ENCODE peak calls at places on chromosomes 16 and 17, in nine cellular contexts. One of them, this sample, is unnamed.

GRCh38 chr17:37483311-37484039 is 6.2 kb upstream of the DUSP14 start:
- DNase-seq in mammary epithelial cell: no peak
- DNase-seq in ovary: peak
- DNase-seq in IMR-90: peak
- DNase-seq in HCT116: no peak
- DNase-seq in ascending aorta: no peak
- DNase-seq in lung: no peak
- DNase-seq in colonic mucosa: no peak
- DNase-seq in choroid plexus epithelial cell: peak
- DNase-seq in this sample: no peak

GRCh38 chr16:14362774-14363371 is 267.2 kb downstream of the PARN start:
- DNase-seq in mammary epithelial cell: peak
- DNase-seq in ovary: no peak
- DNase-seq in IMR-90: peak
- DNase-seq in HCT116: no peak
- DNase-seq in ascending aorta: no peak
- DNase-seq in lung: no peak
- DNase-seq in colonic mucosa: no peak
- DNase-seq in choroid plexus epithelial cell: peak
- DNase-seq in this sample: no peak

GRCh38 chr16:12735805-12736204 is 67.9 kb downstream of the CPPED1 start:
- DNase-seq in mammary epithelial cell: no peak
- DNase-seq in ovary: no peak
- DNase-seq in IMR-90: no peak
- DNase-seq in HCT116: no peak
- DNase-seq in ascending aorta: no peak
- DNase-seq in lung: no peak
- DNase-seq in colonic mucosa: no peak
- DNase-seq in choroid plexus epithelial cell: no peak
- DNase-seq in this sample: no peak

GRCh38 chr16:68908000-68908313 is 64.6 kb downstream of the TANGO6 start:
- DNase-seq in mammary epithelial cell: no peak
- DNase-seq in ovary: no peak
- DNase-seq in IMR-90: peak
- DNase-seq in HCT116: no peak
- DNase-seq in ascending aorta: no peak
- DNase-seq in lung: no peak
- DNase-seq in colonic mucosa: no peak
- DNase-seq in choroid plexus epithelial cell: peak
- DNase-seq in this sample: no peak

GRCh38 chr17:45073414-45074070 is 12.4 kb downstream of the NMT1 start:
- DNase-seq in mammary epithelial cell: no peak
- DNase-seq in ovary: no peak
- DNase-seq in IMR-90: peak
- DNase-seq in HCT116: no peak
- DNase-seq in ascending aorta: no peak
- DNase-seq in lung: no peak
- DNase-seq in colonic mucosa: no peak
- DNase-seq in choroid plexus epithelial cell: peak
- DNase-seq in this sample: no peak

GRCh38 chr16:46920402-46921068 is 36.4 kb downstream of the GPT2 start:
- DNase-seq in mammary epithelial cell: no peak
- DNase-seq in ovary: no peak
- DNase-seq in IMR-90: no peak
- DNase-seq in HCT116: peak
- DNase-seq in ascending aorta: no peak
- DNase-seq in lung: peak
- DNase-seq in colonic mucosa: peak
- DNase-seq in choroid plexus epithelial cell: no peak
- DNase-seq in this sample: no peak

GRCh38 chr16:46549477-46549876 is 71.7 kb downstream of the SHCBP1 start:
- DNase-seq in mammary epithelial cell: no peak
- DNase-seq in ovary: no peak
- DNase-seq in IMR-90: no peak
- DNase-seq in HCT116: no peak
- DNase-seq in ascending aorta: no peak
- DNase-seq in lung: no peak
- DNase-seq in colonic mucosa: no peak
- DNase-seq in choroid plexus epithelial cell: no peak
- DNase-seq in this sample: no peak

GRCh38 chr16:4675864-4676786 is 17.2 kb upstream of the NUDT16L1 start:
- DNase-seq in mammary epithelial cell: no peak
- DNase-seq in ovary: no peak
- DNase-seq in IMR-90: no peak
- DNase-seq in HCT116: no peak
- DNase-seq in ascending aorta: no peak
- DNase-seq in lung: no peak
- DNase-seq in colonic mucosa: no peak
- DNase-seq in choroid plexus epithelial cell: no peak
- DNase-seq in this sample: no peak

GRCh38 chr17:43636446-43636845 is 25.3 kb downstream of the MEOX1 start:
- DNase-seq in mammary epithelial cell: no peak
- DNase-seq in ovary: no peak
- DNase-seq in IMR-90: no peak
- DNase-seq in HCT116: no peak
- DNase-seq in ascending aorta: no peak
- DNase-seq in lung: no peak
- DNase-seq in colonic mucosa: no peak
- DNase-seq in choroid plexus epithelial cell: no peak
- DNase-seq in this sample: no peak

GRCh38 chr17:48100160-48100559 is 1.1 kb downstream of the CBX1 start:
- DNase-seq in mammary epithelial cell: peak
- DNase-seq in ovary: no peak
- DNase-seq in IMR-90: peak
- DNase-seq in HCT116: no peak
- DNase-seq in ascending aorta: no peak
- DNase-seq in lung: no peak
- DNase-seq in colonic mucosa: no peak
- DNase-seq in choroid plexus epithelial cell: peak
- DNase-seq in this sample: no peak

GRCh38 chr17:16377804-16378400 is 3.0 kb upstream of the UBB start:
- DNase-seq in mammary epithelial cell: peak
- DNase-seq in ovary: no peak
- DNase-seq in IMR-90: peak
- DNase-seq in HCT116: no peak
- DNase-seq in ascending aorta: no peak
- DNase-seq in lung: no peak
- DNase-seq in colonic mucosa: peak
- DNase-seq in choroid plexus epithelial cell: peak
- DNase-seq in this sample: no peak

GRCh38 chr16:72635694-72636093 is 412.2 kb downstream of the ZFHX3 start:
- DNase-seq in mammary epithelial cell: no peak
- DNase-seq in ovary: no peak
- DNase-seq in IMR-90: no peak
- DNase-seq in HCT116: no peak
- DNase-seq in ascending aorta: no peak
- DNase-seq in lung: no peak
- DNase-seq in colonic mucosa: no peak
- DNase-seq in choroid plexus epithelial cell: no peak
- DNase-seq in this sample: no peak

GRCh38 chr16:21156767-21157467 is 1.6 kb upstream of the LDAF1 start:
- DNase-seq in mammary epithelial cell: peak
- DNase-seq in ovary: peak
- DNase-seq in IMR-90: peak
- DNase-seq in HCT116: peak
- DNase-seq in ascending aorta: no peak
- DNase-seq in lung: no peak
- DNase-seq in colonic mucosa: peak
- DNase-seq in choroid plexus epithelial cell: peak
- DNase-seq in this sample: no peak

GRCh38 chr16:80554037-80554436 is 13.2 kb downstream of the DYNLRB2 start:
- DNase-seq in mammary epithelial cell: no peak
- DNase-seq in ovary: no peak
- DNase-seq in IMR-90: no peak
- DNase-seq in HCT116: no peak
- DNase-seq in ascending aorta: no peak
- DNase-seq in lung: no peak
- DNase-seq in colonic mucosa: no peak
- DNase-seq in choroid plexus epithelial cell: no peak
- DNase-seq in this sample: no peak

GRCh38 chr16:89256651-89257254 is 39.2 kb downstream of the ZNF778 start:
- DNase-seq in mammary epithelial cell: peak
- DNase-seq in ovary: peak
- DNase-seq in IMR-90: peak
- DNase-seq in HCT116: no peak
- DNase-seq in ascending aorta: no peak
- DNase-seq in lung: peak
- DNase-seq in colonic mucosa: peak
- DNase-seq in choroid plexus epithelial cell: peak
- DNase-seq in this sample: no peak

GRCh38 chr16:85649411-85649977 is 36.4 kb downstream of the GSE1 start:
- DNase-seq in mammary epithelial cell: no peak
- DNase-seq in ovary: no peak
- DNase-seq in IMR-90: no peak
- DNase-seq in HCT116: no peak
- DNase-seq in ascending aorta: no peak
- DNase-seq in lung: no peak
- DNase-seq in colonic mucosa: no peak
- DNase-seq in choroid plexus epithelial cell: no peak
- DNase-seq in this sample: no peak

GRCh38 chr16:23836404-23837291 is 865 bp downstream of the PRKCB start:
- DNase-seq in mammary epithelial cell: no peak
- DNase-seq in ovary: no peak
- DNase-seq in IMR-90: no peak
- DNase-seq in HCT116: no peak
- DNase-seq in ascending aorta: no peak
- DNase-seq in lung: peak
- DNase-seq in colonic mucosa: peak
- DNase-seq in choroid plexus epithelial cell: no peak
- DNase-seq in this sample: no peak
- TF ChIP-seq CTCF in mammary epithelial cell: no peak
- TF ChIP-seq CTCF in ovary: no peak
- TF ChIP-seq CTCF in IMR-90: no peak
- TF ChIP-seq CTCF in HCT116: no peak
- TF ChIP-seq CTCF in ascending aorta: no peak
- TF ChIP-seq CTCF in lung: no peak
- TF ChIP-seq CTCF in colonic mucosa: no peak
- TF ChIP-seq CTCF in choroid plexus epithelial cell: no peak
- TF ChIP-seq CTCF in this sample: peak

DNA sequence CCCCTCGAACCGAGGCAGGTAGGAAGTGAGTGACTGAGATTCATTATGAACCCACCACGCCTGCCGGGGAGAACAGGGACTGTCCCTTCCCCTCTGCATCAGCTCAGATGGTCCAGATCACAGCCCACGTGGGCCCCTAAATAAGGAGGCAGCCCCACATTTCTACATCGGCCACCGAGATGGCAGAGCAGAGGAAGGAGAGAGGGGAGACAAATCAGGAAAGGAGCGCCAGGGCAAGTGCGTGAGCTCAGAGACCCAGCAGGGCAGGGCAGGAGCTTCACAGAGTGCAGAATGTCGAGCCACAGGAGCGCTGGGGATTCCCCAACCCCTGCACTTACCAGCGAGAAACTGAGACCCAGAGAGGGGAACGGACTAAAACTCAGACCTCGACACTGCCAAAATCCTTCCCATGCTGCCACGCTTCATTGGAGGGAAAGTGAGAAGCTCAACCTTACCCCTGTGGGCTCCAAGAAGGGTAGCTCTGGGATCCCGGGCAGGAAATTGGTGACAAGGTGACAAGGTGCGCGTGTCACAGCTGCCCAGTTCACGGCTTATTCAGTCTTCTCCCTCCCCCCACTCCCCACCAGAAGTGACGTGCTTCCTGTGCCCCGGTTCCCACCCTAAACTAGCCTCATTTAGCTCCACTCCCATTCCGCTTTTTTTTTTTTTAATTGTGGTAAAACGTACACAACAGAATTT is at the start of gene ICAM2:
- DNase-seq in mammary epithelial cell: no peak
- DNase-seq in ovary: no peak
- DNase-seq in IMR-90: no peak
- DNase-seq in HCT116: no peak
- DNase-seq in ascending aorta: no peak
- DNase-seq in lung: no peak
- DNase-seq in colonic mucosa: peak
- DNase-seq in choroid plexus epithelial cell: no peak
- DNase-seq in this sample: peak
- H3K4me3 ChIP-seq in mammary epithelial cell: no peak
- H3K4me3 ChIP-seq in ovary: peak
- H3K4me3 ChIP-seq in IMR-90: no peak
- H3K4me3 ChIP-seq in HCT116: no peak
- H3K4me3 ChIP-seq in ascending aorta: peak
- H3K4me3 ChIP-seq in lung: peak
- H3K4me3 ChIP-seq in colonic mucosa: peak
- H3K4me3 ChIP-seq in choroid plexus epithelial cell: no peak
- H3K4me3 ChIP-seq in this sample: peak

DNA sequence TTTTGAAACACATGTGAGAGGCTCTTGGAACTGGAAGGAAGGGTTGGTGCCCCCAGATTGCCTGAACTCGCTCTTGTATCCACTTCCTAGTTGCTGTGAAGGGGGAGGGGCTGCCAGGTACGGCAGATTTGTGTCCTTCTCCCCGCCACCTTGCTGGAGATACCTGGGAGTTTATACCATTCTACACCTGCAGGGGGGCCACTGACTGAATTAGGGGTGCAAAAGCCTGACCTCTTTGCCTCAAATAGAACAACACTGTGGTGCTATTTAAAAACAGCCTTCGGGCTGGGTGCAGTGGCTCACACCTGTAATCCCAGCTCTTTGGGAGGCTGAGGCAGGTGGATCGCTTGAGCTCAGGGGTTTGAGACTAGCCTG is 35.1 kb upstream of the IL34 start:
- DNase-seq in mammary epithelial cell: no peak
- DNase-seq in ovary: no peak
- DNase-seq in IMR-90: no peak
- DNase-seq in HCT116: no peak
- DNase-seq in ascending aorta: no peak
- DNase-seq in lung: no peak
- DNase-seq in colonic mucosa: no peak
- DNase-seq in choroid plexus epithelial cell: no peak
- DNase-seq in this sample: no peak
- TF ChIP-seq CTCF in mammary epithelial cell: no peak
- TF ChIP-seq CTCF in ovary: no peak
- TF ChIP-seq CTCF in IMR-90: no peak
- TF ChIP-seq CTCF in HCT116: no peak
- TF ChIP-seq CTCF in ascending aorta: no peak
- TF ChIP-seq CTCF in lung: no peak
- TF ChIP-seq CTCF in colonic mucosa: no peak
- TF ChIP-seq CTCF in choroid plexus epithelial cell: no peak
- TF ChIP-seq CTCF in this sample: no peak

DNA sequence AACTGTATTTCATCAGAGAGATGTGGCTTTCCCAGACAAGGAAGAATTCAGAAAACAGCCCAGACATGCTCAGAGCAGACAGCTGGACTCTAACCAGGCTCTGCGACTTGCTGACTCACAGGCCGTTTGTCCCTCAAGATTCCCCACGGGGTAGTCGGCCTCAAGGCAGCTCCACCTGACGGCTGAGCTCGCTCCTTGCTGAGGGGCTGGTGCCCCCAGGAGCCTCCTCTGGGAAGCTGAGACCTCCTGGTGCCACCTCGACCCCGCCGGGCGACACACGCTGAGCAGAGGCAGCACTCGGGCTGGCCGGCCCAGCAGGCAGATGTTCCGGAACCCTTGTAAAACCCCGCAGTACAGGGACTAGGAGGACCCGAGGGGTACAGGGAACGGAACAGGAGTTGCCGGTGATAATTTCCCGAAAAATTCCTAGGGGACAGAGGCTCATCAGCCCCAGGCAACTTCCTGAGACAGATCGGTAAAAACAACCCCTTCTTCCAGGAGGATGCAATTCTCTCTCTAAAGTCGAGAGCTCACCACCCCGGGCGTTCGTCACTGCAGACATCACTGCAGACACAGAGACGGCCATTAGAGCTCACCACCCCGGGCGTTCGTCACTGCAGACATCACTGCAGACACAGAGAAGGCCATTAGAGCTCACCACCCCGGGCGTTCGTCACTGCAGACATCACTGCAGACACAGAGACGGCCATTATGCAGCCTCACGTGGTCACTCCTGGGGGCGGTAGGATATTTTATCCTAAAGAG is 19.9 kb downstream of the RPH3AL start:
- DNase-seq in mammary epithelial cell: peak
- DNase-seq in ovary: peak
- DNase-seq in IMR-90: peak
- DNase-seq in HCT116: no peak
- DNase-seq in ascending aorta: no peak
- DNase-seq in lung: no peak
- DNase-seq in colonic mucosa: no peak
- DNase-seq in choroid plexus epithelial cell: peak
- DNase-seq in this sample: no peak
- H3K4me3 ChIP-seq in mammary epithelial cell: peak
- H3K4me3 ChIP-seq in ovary: peak
- H3K4me3 ChIP-seq in IMR-90: no peak
- H3K4me3 ChIP-seq in HCT116: no peak
- H3K4me3 ChIP-seq in ascending aorta: no peak
- H3K4me3 ChIP-seq in lung: no peak
- H3K4me3 ChIP-seq in colonic mucosa: no peak
- H3K4me3 ChIP-seq in choroid plexus epithelial cell: no peak
- H3K4me3 ChIP-seq in this sample: no peak